ENCODE peak calls at places on chromosomes 6 and 20, in four cellular contexts. One of them, this sample, is unnamed.

GRCh38 chr6:31907158-31907813 is 5.4 kb upstream of the ZBTB12 start:
- DNase-seq in endothelial cell: no peak
- DNase-seq in stimulated activated CD8-positive, alpha-beta memory T cell treated with anti-CD3 and anti-CD28 coated beads, Interleukin-2, amount 100 ng/mL, for 1 hour: no peak
- DNase-seq in DMS153: no peak
- DNase-seq in this sample: no peak

GRCh38 chr6:164477790-164478189 is 831.6 kb downstream of the C6orf118 start:
- DNase-seq in endothelial cell: no peak
- DNase-seq in stimulated activated CD8-positive, alpha-beta memory T cell treated with anti-CD3 and anti-CD28 coated beads, Interleukin-2, amount 100 ng/mL, for 1 hour: no peak
- DNase-seq in DMS153: no peak
- DNase-seq in this sample: no peak

GRCh38 chr6:17877196-17877889 is 110.1 kb downstream of the KIF13A start:
- DNase-seq in DMS153: no peak
- DNase-seq in endothelial cell: no peak
- DNase-seq in stimulated activated CD8-positive, alpha-beta memory T cell treated with anti-CD3 and anti-CD28 coated beads, Interleukin-2, amount 100 ng/mL, for 1 hour: no peak
- DNase-seq in this sample: no peak

GRCh38 chr6:47076422-47077344 is 34.6 kb upstream of the ADGRF1 start:
- DNase-seq in endothelial cell: no peak
- DNase-seq in stimulated activated CD8-positive, alpha-beta memory T cell treated with anti-CD3 and anti-CD28 coated beads, Interleukin-2, amount 100 ng/mL, for 1 hour: no peak
- DNase-seq in DMS153: no peak
- DNase-seq in this sample: peak; percentile 64

GRCh38 chr6:88074791-88075190 is 27.1 kb downstream of the SPACA1 start:
- DNase-seq in stimulated activated CD8-positive, alpha-beta memory T cell treated with anti-CD3 and anti-CD28 coated beads, Interleukin-2, amount 100 ng/mL, for 1 hour: no peak
- DNase-seq in endothelial cell: no peak
- DNase-seq in DMS153: no peak
- DNase-seq in this sample: no peak

GRCh38 chr20:2773812-2774211 is 26.6 kb downstream of the CPXM1 start:
- DNase-seq in DMS153: no peak
- DNase-seq in endothelial cell: no peak
- DNase-seq in stimulated activated CD8-positive, alpha-beta memory T cell treated with anti-CD3 and anti-CD28 coated beads, Interleukin-2, amount 100 ng/mL, for 1 hour: no peak
- DNase-seq in this sample: no peak

GRCh38 chr6:135535989-135536414 is 38.5 kb upstream of the AHI1 start:
- DNase-seq in endothelial cell: peak; percentile 15
- DNase-seq in DMS153: peak; percentile 19
- DNase-seq in stimulated activated CD8-positive, alpha-beta memory T cell treated with anti-CD3 and anti-CD28 coated beads, Interleukin-2, amount 100 ng/mL, for 1 hour: no peak
- DNase-seq in this sample: no peak

GRCh38 chr6:112037783-112038216 is 16.1 kb upstream of the CCN6 start:
- DNase-seq in stimulated activated CD8-positive, alpha-beta memory T cell treated with anti-CD3 and anti-CD28 coated beads, Interleukin-2, amount 100 ng/mL, for 1 hour: no peak
- DNase-seq in DMS153: no peak
- DNase-seq in endothelial cell: no peak
- DNase-seq in this sample: peak; percentile 72

GRCh38 chr6:37485259-37485658 is 14.4 kb downstream of the CCDC167 start:
- DNase-seq in DMS153: no peak
- DNase-seq in endothelial cell: peak; percentile 24
- DNase-seq in stimulated activated CD8-positive, alpha-beta memory T cell treated with anti-CD3 and anti-CD28 coated beads, Interleukin-2, amount 100 ng/mL, for 1 hour: no peak
- DNase-seq in this sample: peak; percentile 45

GRCh38 chr6:12150812-12151432 is 138.8 kb downstream of the HIVEP1 start:
- DNase-seq in endothelial cell: peak; percentile 56
- DNase-seq in stimulated activated CD8-positive, alpha-beta memory T cell treated with anti-CD3 and anti-CD28 coated beads, Interleukin-2, amount 100 ng/mL, for 1 hour: no peak
- DNase-seq in DMS153: no peak
- DNase-seq in this sample: no peak

GRCh38 chr6:155275808-155276480 is 12.1 kb downstream of the CLDN20 start:
- DNase-seq in endothelial cell: no peak
- DNase-seq in stimulated activated CD8-positive, alpha-beta memory T cell treated with anti-CD3 and anti-CD28 coated beads, Interleukin-2, amount 100 ng/mL, for 1 hour: no peak
- DNase-seq in DMS153: no peak
- DNase-seq in this sample: no peak

GRCh38 chr20:36098364-36098763 is 56.2 kb upstream of the EPB41L1 start:
- DNase-seq in stimulated activated CD8-positive, alpha-beta memory T cell treated with anti-CD3 and anti-CD28 coated beads, Interleukin-2, amount 100 ng/mL, for 1 hour: no peak
- DNase-seq in endothelial cell: no peak
- DNase-seq in DMS153: no peak
- DNase-seq in this sample: no peak

GRCh38 chr6:36838896-36839818 is at the start of gene CPNE5:
- DNase-seq in endothelial cell: peak; percentile 42
- DNase-seq in stimulated activated CD8-positive, alpha-beta memory T cell treated with anti-CD3 and anti-CD28 coated beads, Interleukin-2, amount 100 ng/mL, for 1 hour: no peak
- DNase-seq in DMS153: no peak
- DNase-seq in this sample: peak; percentile 61